ENCODE peak calls at places on chromosomes 5 and 9, in eight cellular contexts. One of them, this sample, is unnamed.

GRCh38 chr5:124747770-124748686 is 1.6 kb upstream of the ZNF608 start:
- DNase-seq in stimulated activated CD4-positive, alpha-beta T cell treated with anti-CD3 and anti-CD28 coated beads, Interleukin-1b, Interleukin-23, amount 100 ng/mL, for 24 hours: no peak
- DNase-seq in breast epithelium: no peak
- DNase-seq in H4: peak
- DNase-seq in epithelial cell of esophagus: peak
- DNase-seq in GM20000: no peak
- DNase-seq in ecto neural progenitor cell: no peak
- DNase-seq in effector CD8-positive, alpha-beta T cell: no peak
- DNase-seq in this sample: peak

GRCh38 chr5:164306662-164307061 is 801.2 kb downstream of the MAT2B start:
- DNase-seq in stimulated activated CD4-positive, alpha-beta T cell treated with anti-CD3 and anti-CD28 coated beads, Interleukin-1b, Interleukin-23, amount 100 ng/mL, for 24 hours: no peak
- DNase-seq in breast epithelium: no peak
- DNase-seq in H4: no peak
- DNase-seq in epithelial cell of esophagus: no peak
- DNase-seq in GM20000: no peak
- DNase-seq in ecto neural progenitor cell: no peak
- DNase-seq in effector CD8-positive, alpha-beta T cell: no peak
- DNase-seq in this sample: no peak

GRCh38 chr5:33890147-33890546 is 1.6 kb downstream of the ADAMTS12 start:
- DNase-seq in stimulated activated CD4-positive, alpha-beta T cell treated with anti-CD3 and anti-CD28 coated beads, Interleukin-1b, Interleukin-23, amount 100 ng/mL, for 24 hours: no peak
- DNase-seq in breast epithelium: no peak
- DNase-seq in H4: no peak
- DNase-seq in epithelial cell of esophagus: no peak
- DNase-seq in GM20000: no peak
- DNase-seq in ecto neural progenitor cell: no peak
- DNase-seq in effector CD8-positive, alpha-beta T cell: no peak
- DNase-seq in this sample: no peak

GRCh38 chr5:175658299-175659145 is 651 bp downstream of the HRH2 start:
- DNase-seq in stimulated activated CD4-positive, alpha-beta T cell treated with anti-CD3 and anti-CD28 coated beads, Interleukin-1b, Interleukin-23, amount 100 ng/mL, for 24 hours: no peak
- DNase-seq in breast epithelium: no peak
- DNase-seq in H4: no peak
- DNase-seq in epithelial cell of esophagus: no peak
- DNase-seq in GM20000: no peak
- DNase-seq in ecto neural progenitor cell: peak
- DNase-seq in effector CD8-positive, alpha-beta T cell: no peak
- DNase-seq in this sample: peak

GRCh38 chr5:141777711-141778110 is 95.7 kb upstream of the ARAP3 start:
- DNase-seq in stimulated activated CD4-positive, alpha-beta T cell treated with anti-CD3 and anti-CD28 coated beads, Interleukin-1b, Interleukin-23, amount 100 ng/mL, for 24 hours: no peak
- DNase-seq in breast epithelium: no peak
- DNase-seq in H4: no peak
- DNase-seq in epithelial cell of esophagus: no peak
- DNase-seq in GM20000: no peak
- DNase-seq in ecto neural progenitor cell: no peak
- DNase-seq in effector CD8-positive, alpha-beta T cell: no peak
- DNase-seq in this sample: no peak

GRCh38 chr5:125440905-125441304 is 694.5 kb upstream of the ZNF608 start:
- DNase-seq in stimulated activated CD4-positive, alpha-beta T cell treated with anti-CD3 and anti-CD28 coated beads, Interleukin-1b, Interleukin-23, amount 100 ng/mL, for 24 hours: no peak
- DNase-seq in breast epithelium: no peak
- DNase-seq in H4: no peak
- DNase-seq in epithelial cell of esophagus: no peak
- DNase-seq in GM20000: no peak
- DNase-seq in ecto neural progenitor cell: no peak
- DNase-seq in effector CD8-positive, alpha-beta T cell: no peak
- DNase-seq in this sample: no peak

GRCh38 chr5:13831236-13831810 is 113.2 kb downstream of the DNAH5 start:
- DNase-seq in stimulated activated CD4-positive, alpha-beta T cell treated with anti-CD3 and anti-CD28 coated beads, Interleukin-1b, Interleukin-23, amount 100 ng/mL, for 24 hours: no peak
- DNase-seq in breast epithelium: no peak
- DNase-seq in H4: peak
- DNase-seq in epithelial cell of esophagus: peak
- DNase-seq in GM20000: no peak
- DNase-seq in ecto neural progenitor cell: no peak
- DNase-seq in effector CD8-positive, alpha-beta T cell: no peak
- DNase-seq in this sample: no peak

GRCh38 chr9:15373881-15374280 is 48.8 kb upstream of the SNAPC3 start:
- DNase-seq in stimulated activated CD4-positive, alpha-beta T cell treated with anti-CD3 and anti-CD28 coated beads, Interleukin-1b, Interleukin-23, amount 100 ng/mL, for 24 hours: no peak
- DNase-seq in breast epithelium: no peak
- DNase-seq in H4: no peak
- DNase-seq in epithelial cell of esophagus: no peak
- DNase-seq in GM20000: no peak
- DNase-seq in ecto neural progenitor cell: no peak
- DNase-seq in effector CD8-positive, alpha-beta T cell: no peak
- DNase-seq in this sample: no peak

GRCh38 chr5:141349917-141350619 is at the start of gene PCDHGB1:
- DNase-seq in stimulated activated CD4-positive, alpha-beta T cell treated with anti-CD3 and anti-CD28 coated beads, Interleukin-1b, Interleukin-23, amount 100 ng/mL, for 24 hours: no peak
- DNase-seq in breast epithelium: no peak
- DNase-seq in H4: peak
- DNase-seq in epithelial cell of esophagus: peak
- DNase-seq in GM20000: peak
- DNase-seq in ecto neural progenitor cell: peak
- DNase-seq in effector CD8-positive, alpha-beta T cell: no peak
- DNase-seq in this sample: peak

GRCh38 chr5:178993236-178993765 is 1.8 kb downstream of the GRM6 start:
- DNase-seq in stimulated activated CD4-positive, alpha-beta T cell treated with anti-CD3 and anti-CD28 coated beads, Interleukin-1b, Interleukin-23, amount 100 ng/mL, for 24 hours: no peak
- DNase-seq in breast epithelium: no peak
- DNase-seq in H4: no peak
- DNase-seq in epithelial cell of esophagus: no peak
- DNase-seq in GM20000: no peak
- DNase-seq in ecto neural progenitor cell: no peak
- DNase-seq in effector CD8-positive, alpha-beta T cell: no peak
- DNase-seq in this sample: no peak

GRCh38 chr9:120778758-120779157 is 14.5 kb downstream of the FBXW2 start:
- DNase-seq in stimulated activated CD4-positive, alpha-beta T cell treated with anti-CD3 and anti-CD28 coated beads, Interleukin-1b, Interleukin-23, amount 100 ng/mL, for 24 hours: no peak
- DNase-seq in breast epithelium: no peak
- DNase-seq in H4: no peak
- DNase-seq in epithelial cell of esophagus: peak
- DNase-seq in GM20000: no peak
- DNase-seq in ecto neural progenitor cell: no peak
- DNase-seq in effector CD8-positive, alpha-beta T cell: no peak
- DNase-seq in this sample: no peak

GRCh38 chr5:35810561-35810960 is 46.1 kb upstream of the IL7R start:
- DNase-seq in stimulated activated CD4-positive, alpha-beta T cell treated with anti-CD3 and anti-CD28 coated beads, Interleukin-1b, Interleukin-23, amount 100 ng/mL, for 24 hours: no peak
- DNase-seq in breast epithelium: no peak
- DNase-seq in H4: no peak
- DNase-seq in epithelial cell of esophagus: no peak
- DNase-seq in GM20000: no peak
- DNase-seq in ecto neural progenitor cell: no peak
- DNase-seq in effector CD8-positive, alpha-beta T cell: no peak
- DNase-seq in this sample: no peak

GRCh38 chr5:93018461-93018860 is 562.6 kb downstream of the NR2F1-AS1 start:
- DNase-seq in stimulated activated CD4-positive, alpha-beta T cell treated with anti-CD3 and anti-CD28 coated beads, Interleukin-1b, Interleukin-23, amount 100 ng/mL, for 24 hours: no peak
- DNase-seq in breast epithelium: no peak
- DNase-seq in H4: no peak
- DNase-seq in epithelial cell of esophagus: peak
- DNase-seq in GM20000: no peak
- DNase-seq in ecto neural progenitor cell: no peak
- DNase-seq in effector CD8-positive, alpha-beta T cell: no peak
- DNase-seq in this sample: no peak

GRCh38 chr5:173812811-173813550 is 75.2 kb upstream of the CPEB4 start:
- DNase-seq in stimulated activated CD4-positive, alpha-beta T cell treated with anti-CD3 and anti-CD28 coated beads, Interleukin-1b, Interleukin-23, amount 100 ng/mL, for 24 hours: no peak
- DNase-seq in breast epithelium: no peak
- DNase-seq in H4: no peak
- DNase-seq in epithelial cell of esophagus: peak
- DNase-seq in GM20000: no peak
- DNase-seq in ecto neural progenitor cell: no peak
- DNase-seq in effector CD8-positive, alpha-beta T cell: no peak
- DNase-seq in this sample: no peak

GRCh38 chr5:62931081-62931480 is 352.5 kb downstream of the LRRC70 start:
- DNase-seq in stimulated activated CD4-positive, alpha-beta T cell treated with anti-CD3 and anti-CD28 coated beads, Interleukin-1b, Interleukin-23, amount 100 ng/mL, for 24 hours: no peak
- DNase-seq in breast epithelium: no peak
- DNase-seq in H4: no peak
- DNase-seq in epithelial cell of esophagus: no peak
- DNase-seq in GM20000: no peak
- DNase-seq in ecto neural progenitor cell: no peak
- DNase-seq in effector CD8-positive, alpha-beta T cell: no peak
- DNase-seq in this sample: no peak

GRCh38 chr5:146667633-146668032 is 151.6 kb upstream of the GPR151 start:
- DNase-seq in stimulated activated CD4-positive, alpha-beta T cell treated with anti-CD3 and anti-CD28 coated beads, Interleukin-1b, Interleukin-23, amount 100 ng/mL, for 24 hours: no peak
- DNase-seq in breast epithelium: no peak
- DNase-seq in H4: peak
- DNase-seq in epithelial cell of esophagus: peak
- DNase-seq in GM20000: no peak
- DNase-seq in ecto neural progenitor cell: no peak
- DNase-seq in effector CD8-positive, alpha-beta T cell: no peak
- DNase-seq in this sample: no peak

GRCh38 chr9:93664549-93665120 is 88.3 kb downstream of the PHF2 start:
- DNase-seq in stimulated activated CD4-positive, alpha-beta T cell treated with anti-CD3 and anti-CD28 coated beads, Interleukin-1b, Interleukin-23, amount 100 ng/mL, for 24 hours: no peak
- DNase-seq in breast epithelium: no peak
- DNase-seq in H4: no peak
- DNase-seq in epithelial cell of esophagus: no peak
- DNase-seq in GM20000: no peak
- DNase-seq in ecto neural progenitor cell: no peak
- DNase-seq in effector CD8-positive, alpha-beta T cell: no peak
- DNase-seq in this sample: no peak

GRCh38 chr9:19946446-19947109 is 157.7 kb upstream of the SLC24A2 start:
- DNase-seq in stimulated activated CD4-positive, alpha-beta T cell treated with anti-CD3 and anti-CD28 coated beads, Interleukin-1b, Interleukin-23, amount 100 ng/mL, for 24 hours: no peak
- DNase-seq in breast epithelium: no peak
- DNase-seq in H4: no peak
- DNase-seq in epithelial cell of esophagus: peak
- DNase-seq in GM20000: no peak
- DNase-seq in ecto neural progenitor cell: no peak
- DNase-seq in effector CD8-positive, alpha-beta T cell: no peak
- DNase-seq in this sample: no peak

GRCh38 chr5:126543660-126544059 is 51.4 kb downstream of the ALDH7A1 start:
- DNase-seq in stimulated activated CD4-positive, alpha-beta T cell treated with anti-CD3 and anti-CD28 coated beads, Interleukin-1b, Interleukin-23, amount 100 ng/mL, for 24 hours: no peak
- DNase-seq in breast epithelium: no peak
- DNase-seq in H4: no peak
- DNase-seq in epithelial cell of esophagus: no peak
- DNase-seq in GM20000: no peak
- DNase-seq in ecto neural progenitor cell: no peak
- DNase-seq in effector CD8-positive, alpha-beta T cell: no peak
- DNase-seq in this sample: no peak

GRCh38 chr5:17374973-17375844 is 122.8 kb upstream of the TAF11L2 start:
- DNase-seq in stimulated activated CD4-positive, alpha-beta T cell treated with anti-CD3 and anti-CD28 coated beads, Interleukin-1b, Interleukin-23, amount 100 ng/mL, for 24 hours: no peak
- DNase-seq in breast epithelium: no peak
- DNase-seq in H4: peak
- DNase-seq in epithelial cell of esophagus: peak
- DNase-seq in GM20000: no peak
- DNase-seq in ecto neural progenitor cell: no peak
- DNase-seq in effector CD8-positive, alpha-beta T cell: no peak
- DNase-seq in this sample: no peak